ENCODE peak calls at places on chromosomes 16 and 17, in four cellular contexts. T, G, V and M are unnamed samples. For H3K36me3, the result is how much of the 10 kb centered on the place peaks cover.

GRCh38 chr16:27377666-27378485 is 24.1 kb upstream of the IL21R start:
- DNase-seq in T (no peak), G (no peak), V (no peak), M (no peak)

GRCh38 chr17:59165933-59166342 is 10.4 kb downstream of the PRR11 start:
- DNase-seq in T (no peak), V (peak), G (no peak), M (no peak)

GRCh38 chr17:50565559-50566350 is 5.2 kb downstream of the CACNA1G start:
- DNase-seq in V (no peak), T (no peak), G (no peak), M (no peak)

GRCh38 chr16:27254262-27254811 is 14.2 kb downstream of the NSMCE1 start:
- DNase-seq in T (no peak), G (no peak), V (no peak), M (no peak)

GRCh38 chr16:84215531-84215930 is 24.3 kb downstream of the KCNG4 start:
- DNase-seq in V (no peak), G (no peak), T (no peak), M (no peak)

GRCh38 chr16:80417706-80418105 is 123.1 kb upstream of the DYNLRB2 start:
- DNase-seq in V (no peak), T (no peak), G (no peak), M (no peak)

GRCh38 chr17:5540321-5540720 is 44.0 kb downstream of the NLRP1 start:
- DNase-seq in G (no peak), V (no peak), T (no peak), M (no peak)

GRCh38 chr16:77963185-77964044 is 58.9 kb upstream of the CLEC3A start:
- DNase-seq in T (no peak), V (peak), G (no peak), M (no peak)

GRCh38 chr17:43019418-43019817 is 2.8 kb downstream of the VAT1 start:
- DNase-seq in G (no peak), T (no peak), V (no peak), M (no peak)

GRCh38 chr17:22272363-22273146 is 580.2 kb downstream of the KCNJ18 start:
- DNase-seq in G (no peak), V (no peak), T (no peak), M (no peak)

GRCh38 chr16:53457670-53458069 is 23.4 kb downstream of the RBL2 start:
- DNase-seq in G (no peak), V (no peak), T (no peak), M (peak)

GRCh38 chr16:11955713-11956123 is 9.3 kb upstream of the TNFRSF17 start:
- DNase-seq in V (peak), T (no peak), G (no peak), M (no peak)

GRCh38 chr17:7502987-7503386 is 18.8 kb downstream of the POLR2A start:
- DNase-seq in V (no peak), G (no peak), T (no peak), M (no peak)

GRCh38 chr17:56918916-56919315 is 5.1 kb upstream of the TRIM25 start:
- DNase-seq in V (no peak), G (no peak), T (no peak), M (no peak)

GRCh38 chr17:81794074-81794476 is 9.9 kb upstream of the GCGR start:
- DNase-seq in T (no peak), G (no peak), V (no peak), M (no peak)

GRCh38 chr16:10622036-10622921 is 41.9 kb upstream of the EMP2 start:
- DNase-seq in G (peak), T (no peak), V (peak), M (no peak)

GRCh38 chr16:8935989-8936388 is 27.7 kb downstream of the USP7 start:
- DNase-seq in T (no peak), G (no peak), V (no peak), M (no peak)

GRCh38 chr17:6376901-6377300 is 58.0 kb downstream of the AIPL1 start:
- DNase-seq in G (no peak), V (peak), T (no peak), M (no peak)

GRCh38 chr16:73124097-73124652 is 76.2 kb upstream of the ZFHX3 start:
- DNase-seq in T (no peak), G (no peak), V (no peak), M (no peak)

GRCh38 chr16:11340710-11341109 is 4.5 kb upstream of the RMI2 start:
- DNase-seq in V (no peak), T (no peak), G (no peak), M (no peak)

GRCh38 chr17:82240506-82241182 is 11.8 kb downstream of the SLC16A3 start:
- DNase-seq in T (no peak), V (no peak), G (no peak), M (no peak)

GRCh38 chr17:40432864-40433528 is 10.3 kb upstream of the IGFBP4 start:
- DNase-seq in G (no peak), V (peak), T (no peak), M (no peak)

GRCh38 chr17:39791296-39791992 is 53.7 kb downstream of the GRB7 start:
- DNase-seq in G (no peak), T (no peak), V (no peak), M (no peak)

GRCh38 chr17:40025991-40026815 is 11.0 kb downstream of the CSF3 start:
- DNase-seq in T (no peak), G (no peak), V (peak), M (no peak)

GRCh38 chr17:42277342-42277712 is 1.1 kb upstream of the STAT5B start:
- DNase-seq in V (no peak), T (peak), G (no peak), M (peak)

GRCh38 chr17:27281438-27281837 is 12.5 kb upstream of the WSB1 start:
- DNase-seq in T (no peak), G (no peak), V (no peak), M (no peak)

GRCh38 chr16:30756781-30757100 is 5.1 kb downstream of the CFAP119 start:
- DNase-seq in T (no peak), G (no peak), V (no peak), M (no peak)

GRCh38 chr16:30755955-30756780 is 5.7 kb downstream of the CFAP119 start:
- DNase-seq in V (no peak), T (no peak), G (no peak), M (no peak)

GRCh38 chr16:30757316-30757715 is 4.5 kb downstream of the CFAP119 start:
- DNase-seq in T (no peak), G (no peak), V (no peak), M (no peak)

GRCh38 chr16:30750876-30751465 is 2.7 kb downstream of the PHKG2 start:
- DNase-seq in T (no peak), V (no peak), G (no peak), M (no peak)

DNA sequence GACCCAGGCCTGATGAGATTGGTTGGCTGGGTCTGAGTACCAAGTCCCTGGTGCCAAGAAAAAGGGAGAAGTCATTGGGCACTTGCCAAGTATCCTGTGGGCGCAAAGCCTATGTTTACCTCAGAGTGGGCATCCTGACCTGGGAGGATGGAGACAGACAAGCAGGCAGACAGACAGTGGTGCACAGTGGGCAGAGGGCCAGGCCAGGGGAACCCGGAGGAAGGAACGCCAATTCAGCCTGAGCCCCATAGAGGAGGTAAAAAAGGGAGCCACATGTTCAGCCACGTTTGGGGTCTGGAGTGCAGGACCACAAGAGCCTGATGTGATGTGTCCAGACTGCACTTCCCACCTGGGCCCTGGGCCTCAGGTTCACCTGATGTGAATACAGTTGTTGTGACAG is 5.4 kb downstream of the PHKG2 start:
- DNase-seq in T (no peak), V (no peak), G (no peak), M (no peak)
- H3K36me3 ChIP-seq in T (half or more), V (under half), G (under half), M (under half)

GRCh38 chr16:75343311-75343710 is 90.0 kb downstream of the CFDP1 start:
- DNase-seq in G (no peak), T (no peak), V (no peak), M (no peak)

GRCh38 chr16:75337430-75337829 is 86.0 kb upstream of the BCAR1 start:
- DNase-seq in T (no peak), V (no peak), G (no peak), M (no peak)

GRCh38 chr16:75340715-75341500 is 89.5 kb upstream of the BCAR1 start:
- DNase-seq in G (no peak), V (peak), T (no peak), M (no peak)

GRCh38 chr16:75345711-75346110 is 87.6 kb downstream of the CFDP1 start:
- DNase-seq in G (no peak), V (no peak), T (no peak), M (no peak)

DNA sequence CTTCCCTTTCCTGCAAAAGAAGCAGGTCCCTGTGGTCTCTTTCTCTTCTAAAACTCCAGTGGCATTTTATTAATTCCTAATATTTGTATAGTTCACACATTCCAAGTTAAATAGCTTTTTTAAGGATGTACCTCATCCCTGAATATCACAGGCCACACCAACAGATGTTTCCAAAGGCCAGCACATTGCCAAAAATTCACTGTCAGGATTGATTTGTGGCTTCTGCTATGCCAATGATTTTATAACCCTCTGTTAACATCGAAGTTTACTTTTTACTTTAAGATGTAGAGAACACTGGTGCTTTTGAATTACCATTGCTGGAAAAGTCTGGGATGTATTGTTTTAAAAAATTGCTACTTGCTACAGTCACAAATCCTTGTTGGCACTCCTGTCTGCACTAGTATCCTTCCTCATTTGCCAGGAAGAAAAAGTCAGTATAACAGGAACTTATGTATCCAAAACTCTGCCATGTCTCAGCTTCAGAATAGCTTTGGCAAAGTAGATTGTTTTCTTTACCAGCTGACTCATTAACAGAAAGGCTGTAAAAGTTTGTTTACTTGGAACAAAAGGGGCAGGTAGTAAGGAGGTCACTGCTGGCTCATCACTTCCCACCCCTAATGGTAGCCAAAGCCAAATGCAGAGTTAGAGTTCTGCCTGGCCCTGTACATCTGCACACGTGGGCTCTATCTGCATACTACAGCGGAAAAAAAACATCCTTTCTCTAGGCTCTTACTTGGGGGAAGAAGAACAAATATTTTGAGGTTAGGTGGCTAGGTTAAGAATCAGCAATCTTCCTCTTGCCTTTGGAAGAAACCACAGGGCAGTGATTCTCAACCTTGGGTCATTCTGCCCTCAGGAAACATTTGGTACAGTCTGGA is 90.7 kb upstream of the BCAR1 start:
- DNase-seq in T (no peak), G (no peak), V (peak), M (peak)
- H3K27ac ChIP-seq in T (peak), G (peak), V (peak), M (peak)

GRCh38 chr16:66168777-66169176 is 197.7 kb upstream of the CDH5 start:
- DNase-seq in T (no peak), V (no peak), G (no peak), M (no peak)

GRCh38 chr16:66169817-66170216 is 196.7 kb upstream of the CDH5 start:
- DNase-seq in V (no peak), G (no peak), T (no peak), M (no peak)

GRCh38 chr16:66166451-66166850 is 200.0 kb upstream of the CDH5 start:
- DNase-seq in G (no peak), V (peak), T (no peak), M (no peak)

GRCh38 chr16:66165879-66166278 is 200.6 kb upstream of the CDH5 start:
- DNase-seq in T (no peak), V (no peak), G (no peak), M (no peak)

DNA sequence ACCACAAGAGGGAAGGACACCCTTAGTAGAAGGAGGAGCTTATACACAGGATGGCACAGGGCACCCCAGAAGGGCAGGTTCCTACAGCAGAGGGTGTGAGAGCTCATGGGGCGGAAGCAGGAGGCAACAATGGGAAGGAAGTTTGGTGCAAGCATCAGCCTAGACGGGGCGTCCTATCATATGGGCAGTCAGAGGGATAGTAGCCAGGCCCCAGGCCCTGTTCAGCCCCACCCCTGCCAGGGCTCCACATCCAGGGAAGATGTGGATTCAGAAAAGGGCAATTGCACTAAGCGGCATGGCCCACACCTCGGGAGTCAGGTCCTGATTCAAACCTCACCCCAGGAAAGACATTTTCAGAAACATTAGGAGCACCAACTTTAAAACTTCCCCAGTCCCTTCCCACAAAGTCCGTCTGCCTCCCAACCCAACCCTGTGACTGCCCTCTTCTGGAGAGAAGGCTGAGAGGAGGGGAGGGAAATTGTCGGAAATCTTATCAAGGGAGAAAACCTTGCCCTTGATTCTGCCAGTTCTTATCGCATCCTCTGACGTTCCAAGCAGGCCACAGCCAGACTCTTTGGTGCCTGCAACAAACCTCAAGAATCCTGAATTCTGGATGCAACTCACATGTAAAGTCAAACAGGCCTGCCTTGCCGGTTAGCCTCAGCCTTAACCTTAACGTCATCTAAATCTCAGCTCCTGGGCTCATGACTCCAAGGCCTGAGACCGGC is 198.8 kb upstream of the CDH5 start:
- DNase-seq in G (no peak), V (peak), T (no peak), M (no peak)
- TF ChIP-seq CTCF in G (no peak), V (peak), T (no peak), M (no peak)

GRCh38 chr16:4654387-4654901 is 29.8 kb downstream of the MGRN1 start:
- DNase-seq in V (peak), G (peak), T (no peak), M (no peak)
- H3K36me3 ChIP-seq in V (under half), G (half or more), T (half or more), M (under half)

DNA sequence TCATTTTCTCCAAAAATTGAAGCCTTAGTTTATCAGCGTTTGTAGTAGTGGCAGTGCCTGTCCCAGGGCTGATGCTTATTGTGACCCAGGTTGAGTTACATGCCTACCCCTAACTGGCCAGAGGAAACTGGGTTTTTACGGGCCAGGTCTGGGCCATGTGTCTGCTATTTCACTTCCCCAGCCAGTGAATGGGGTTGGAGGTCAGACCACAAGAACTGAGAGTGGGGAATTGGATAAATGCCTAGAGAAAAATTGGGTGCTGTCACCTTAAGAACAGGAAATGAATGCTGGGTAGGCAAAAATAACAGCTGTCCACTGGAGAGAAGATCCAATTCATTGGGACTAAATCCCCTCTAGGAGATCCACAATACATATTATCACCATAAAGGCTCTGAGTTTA is 5.2 kb downstream of the ADPRM start:
- DNase-seq in T (no peak), G (no peak), V (no peak), M (no peak)
- H3K27ac ChIP-seq in T (peak), G (no peak), V (no peak), M (no peak)

DNA sequence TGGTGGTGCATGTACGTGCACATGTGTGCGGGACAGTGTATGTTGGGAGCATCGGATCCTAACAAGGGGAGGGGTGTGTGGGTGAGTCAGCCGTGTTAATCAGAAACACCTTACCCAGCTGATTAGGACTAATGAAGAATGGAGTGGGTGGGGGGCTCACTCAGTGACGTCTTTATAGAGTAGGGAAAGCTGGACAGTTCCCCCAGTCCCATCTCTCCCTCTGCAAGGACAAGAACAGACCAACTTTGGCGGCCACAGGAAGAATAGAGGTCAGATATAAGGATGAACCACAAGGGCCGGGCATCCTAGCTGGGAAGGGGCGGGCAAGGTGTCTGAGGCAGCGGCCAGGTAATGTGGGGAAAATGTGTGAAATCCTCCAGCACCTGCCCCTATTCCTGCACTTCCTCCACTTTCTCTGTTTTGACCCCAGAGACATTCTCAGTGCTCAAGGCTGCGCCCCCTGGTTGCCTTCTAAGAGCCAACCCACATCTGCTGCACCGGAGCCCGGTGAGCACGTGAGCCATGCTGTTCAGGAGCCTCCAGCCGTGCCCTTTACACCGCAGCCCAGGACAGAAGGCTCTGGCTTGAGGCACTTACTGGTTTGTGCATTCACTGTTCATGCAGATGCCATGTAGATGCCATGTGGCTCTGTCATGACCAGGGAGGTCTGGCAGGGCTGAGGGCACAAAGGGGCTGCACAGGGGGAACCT is 18.9 kb upstream of the TBX21 start:
- DNase-seq in T (no peak), G (no peak), V (no peak), M (no peak)
- TF ChIP-seq CTCF in T (no peak), G (no peak), V (no peak), M (no peak)

GRCh38 chr17:18236494-18236893 is 11.1 kb downstream of the LLGL1 start:
- DNase-seq in T (no peak), V (no peak), G (no peak), M (no peak)
- H3K36me3 ChIP-seq in T (under half), V (under half), G (under half), M (under half)